ENCODE peak calls at places on chromosomes 7 and 10, in nine cellular contexts. U, Q, C, O, J, R, V, X and T are unnamed samples.

GRCh38 chr7:130384371-130384801 is 4.1 kb downstream of the CPA1 start:
- DNase-seq in R (no peak), X (no peak), Q (no peak), V (peak), U (peak), J (no peak), C (no peak), O (no peak), T (no peak)

GRCh38 chr7:104973909-104974415 is 40.0 kb upstream of the KMT2E start:
- DNase-seq in J (no peak), X (no peak), C (no peak), U (no peak), Q (no peak), O (no peak), R (no peak), V (no peak), T (no peak)

GRCh38 chr10:19480296-19480695 is 335.9 kb upstream of the PLXDC2 start:
- DNase-seq in J (no peak), R (no peak), V (no peak), C (no peak), Q (no peak), U (no peak), X (no peak), O (no peak), T (no peak)

GRCh38 chr7:140631602-140632001 is 9.0 kb downstream of the DENND2A start:
- DNase-seq in U (no peak), O (no peak), V (no peak), Q (no peak), J (no peak), C (no peak), X (no peak), R (no peak), T (peak)

GRCh38 chr10:110978204-110978603 is 58.8 kb downstream of the SHOC2 start:
- DNase-seq in O (no peak), U (no peak), Q (no peak), V (no peak), R (no peak), X (no peak), C (no peak), J (no peak), T (no peak)

GRCh38 chr10:69457771-69458237 is 6.5 kb downstream of the TSPAN15 start:
- DNase-seq in O (no peak), R (no peak), V (no peak), U (no peak), X (no peak), J (no peak), Q (no peak), C (no peak), T (no peak)

GRCh38 chr10:8913720-8914119 is 859.2 kb downstream of the GATA3 start:
- DNase-seq in Q (no peak), J (no peak), O (no peak), V (no peak), C (no peak), X (peak), R (no peak), U (no peak), T (no peak)

GRCh38 chr7:134787720-134788119 is 8.3 kb downstream of the CALD1 start:
- DNase-seq in Q (no peak), C (no peak), O (no peak), U (no peak), R (no peak), V (no peak), X (no peak), J (no peak), T (no peak)

GRCh38 chr10:84308481-84309304 is 19.7 kb upstream of the CCSER2 start:
- DNase-seq in O (no peak), U (peak), C (no peak), X (peak), Q (peak), R (peak), V (peak), J (no peak), T (no peak)

GRCh38 chr7:132177708-132178392 is 398.4 kb downstream of the PLXNA4 start:
- DNase-seq in J (no peak), R (no peak), C (no peak), U (no peak), X (no peak), Q (no peak), V (no peak), O (no peak), T (no peak)

GRCh38 chr7:150340024-150340749 is 1.2 kb downstream of the RARRES2 start:
- DNase-seq in X (peak), C (no peak), V (peak), R (peak), J (no peak), Q (peak), O (no peak), U (peak), T (peak)

GRCh38 chr7:2738110-2738509 is 50.1 kb downstream of the AMZ1 start:
- DNase-seq in V (peak), J (no peak), O (no peak), X (no peak), R (peak), Q (peak), U (peak), C (no peak), T (peak)

GRCh38 chr10:71598673-71599072 is 120.9 kb downstream of the C10orf105 start:
- DNase-seq in R (peak), O (no peak), V (no peak), U (peak), C (peak), J (no peak), X (peak), Q (peak), T (peak)

GRCh38 chr7:15916666-15917388 is 230.3 kb upstream of the MEOX2 start:
- DNase-seq in V (no peak), U (no peak), R (no peak), J (no peak), X (no peak), Q (no peak), C (no peak), O (no peak), T (no peak)

GRCh38 chr7:94434031-94434430 is 39.3 kb downstream of the COL1A2 start:
- DNase-seq in J (no peak), R (no peak), V (no peak), Q (no peak), U (no peak), X (no peak), C (no peak), O (no peak), T (no peak)

GRCh38 chr10:99233000-99233679 is 2.5 kb downstream of the HPSE2 start:
- DNase-seq in C (no peak), Q (no peak), V (no peak), R (no peak), J (no peak), U (no peak), X (no peak), O (no peak), T (no peak)

GRCh38 chr10:116810895-116811294 is 38.4 kb upstream of the ENO4 start:
- DNase-seq in V (no peak), C (no peak), O (no peak), U (no peak), X (no peak), J (no peak), R (no peak), Q (no peak), T (no peak)

GRCh38 chr7:55177068-55177530 is 158.3 kb downstream of the EGFR start:
- DNase-seq in J (no peak), U (no peak), O (no peak), X (no peak), R (no peak), V (no peak), Q (no peak), C (no peak), T (no peak)

GRCh38 chr7:134873253-134873652 is 93.8 kb downstream of the CALD1 start:
- DNase-seq in R (no peak), X (no peak), O (no peak), C (no peak), V (no peak), Q (no peak), J (no peak), U (no peak), T (no peak)

GRCh38 chr10:48511855-48512191 is 93.0 kb downstream of the ARHGAP22 start:
- DNase-seq in C (no peak), V (peak), U (peak), R (peak), X (no peak), Q (no peak), J (no peak), O (no peak), T (no peak)

GRCh38 chr7:42606217-42606905 is 305.5 kb downstream of the C7orf25 start:
- DNase-seq in U (no peak), X (no peak), V (no peak), R (no peak), J (no peak), C (no peak), O (no peak), Q (no peak), T (no peak)

GRCh38 chr7:6564091-6564770 is 13.0 kb upstream of the GRID2IP start:
- DNase-seq in R (no peak), C (no peak), Q (no peak), V (no peak), X (no peak), J (no peak), U (no peak), O (no peak), T (no peak)

GRCh38 chr10:22648547-22648961 is 65.8 kb downstream of the PIP4K2A start:
- DNase-seq in V (no peak), C (no peak), Q (no peak), O (no peak), U (no peak), R (no peak), X (no peak), J (no peak), T (no peak)

GRCh38 chr7:93062599-93062998 is 55.2 kb downstream of the SAMD9 start:
- DNase-seq in V (no peak), Q (no peak), C (no peak), U (no peak), R (no peak), X (no peak), O (no peak), J (no peak), T (no peak)

GRCh38 chr10:87706731-87707130 is 47.1 kb downstream of the PAPSS2 start:
- DNase-seq in V (no peak), U (no peak), J (no peak), C (no peak), Q (no peak), O (no peak), R (no peak), X (no peak), T (no peak)

GRCh38 chr7:41763626-41764025 is 60.7 kb upstream of the INHBA start:
- DNase-seq in X (no peak), U (no peak), C (no peak), J (no peak), O (no peak), R (no peak), V (no peak), Q (no peak), T (no peak)

GRCh38 chr10:73625004-73625883 is 16.0 kb downstream of the MYOZ1 start:
- DNase-seq in R (no peak), J (no peak), Q (peak), U (peak), O (peak), C (no peak), X (peak), V (peak), T (no peak)

GRCh38 chr7:46152671-46153070 is 231.6 kb upstream of the IGFBP3 start:
- DNase-seq in V (no peak), X (no peak), J (no peak), O (no peak), U (no peak), C (no peak), Q (no peak), R (no peak), T (no peak)

GRCh38 chr7:156080046-156080445 is 267.8 kb upstream of the SHH start:
- DNase-seq in V (no peak), J (no peak), C (no peak), O (no peak), R (no peak), Q (no peak), X (no peak), U (no peak), T (no peak)

GRCh38 chr10:105148456-105148855 is 507.4 kb downstream of the SORCS3 start:
- DNase-seq in U (no peak), O (no peak), R (no peak), Q (no peak), X (no peak), C (no peak), J (no peak), V (no peak), T (no peak)

GRCh38 chr10:19819419-19820033 is 3.3 kb downstream of the PLXDC2 start:
- DNase-seq in V (peak), J (no peak), R (no peak), C (no peak), Q (peak), U (peak), O (peak), X (no peak), T (peak)

GRCh38 chr10:128440513-128441160 is 314.4 kb upstream of the MKI67 start:
- DNase-seq in U (no peak), Q (no peak), C (no peak), O (no peak), V (no peak), J (no peak), X (no peak), R (no peak), T (peak)

GRCh38 chr7:18393465-18394118 is 102.0 kb upstream of the HDAC9 start:
- DNase-seq in Q (no peak), O (no peak), C (no peak), X (no peak), R (no peak), V (no peak), J (no peak), U (no peak), T (no peak)

GRCh38 chr7:21941570-21942224 is 4.0 kb downstream of the CDCA7L start:
- DNase-seq in C (no peak), U (no peak), O (no peak), J (no peak), X (no peak), R (peak), V (peak), Q (no peak), T (no peak)

GRCh38 chr7:2717293-2717904 is 29.4 kb downstream of the AMZ1 start:
- DNase-seq in U (peak), J (no peak), X (no peak), O (no peak), C (no peak), R (peak), V (no peak), Q (peak), T (no peak)

GRCh38 chr7:77450613-77451012 is 34.5 kb upstream of the GSAP start:
- DNase-seq in O (no peak), C (no peak), X (no peak), R (no peak), Q (no peak), U (no peak), V (no peak), J (no peak), T (no peak)

GRCh38 chr7:77456711-77457110 is 40.6 kb upstream of the GSAP start:
- DNase-seq in O (no peak), U (no peak), C (no peak), V (no peak), J (no peak), R (no peak), Q (no peak), X (no peak), T (no peak)

GRCh38 chr7:77455334-77455733 is 39.2 kb upstream of the GSAP start:
- DNase-seq in U (peak), R (no peak), V (no peak), J (no peak), O (peak), Q (no peak), X (no peak), C (no peak), T (no peak)

GRCh38 chr7:77454802-77455201 is 38.7 kb upstream of the GSAP start:
- DNase-seq in C (no peak), V (no peak), X (no peak), Q (no peak), J (no peak), U (no peak), R (no peak), O (no peak), T (no peak)

GRCh38 chr7:77453531-77453930 is 37.4 kb upstream of the GSAP start:
- DNase-seq in U (no peak), J (no peak), C (no peak), R (no peak), O (no peak), X (no peak), V (no peak), Q (no peak), T (no peak)
- H3K4me3 ChIP-seq in U (no peak), J (no peak), C (no peak), R (no peak), O (no peak), X (no peak), V (no peak), Q (no peak), T (no peak)

GRCh38 chr10:4867520-4868356 is 41.7 kb downstream of the AKR1E2 start:
- DNase-seq in R (no peak), V (no peak), Q (no peak), J (no peak), U (no peak), O (no peak), X (no peak), C (no peak), T (no peak)
- TF ChIP-seq POLR2A in R (no peak), V (no peak), Q (no peak), J (no peak), U (no peak), O (no peak), X (no peak), C (no peak), T (no peak)

GRCh38 chr7:27115161-27116018 is 12.9 kb upstream of the HOXA2 start:
- DNase-seq in O (peak), V (no peak), X (no peak), R (no peak), U (no peak), Q (peak), C (peak), J (peak), T (no peak)
- H3K4me3 ChIP-seq in O (peak), V (no peak), X (peak), R (peak), U (no peak), Q (peak), C (peak), J (peak), T (no peak)

GRCh38 chr10:124641282-124642075 is 102.7 kb downstream of the FAM53B start:
- DNase-seq in X (no peak), R (no peak), C (no peak), V (peak), U (peak), J (no peak), Q (peak), O (no peak), T (no peak)

GRCh38 chr10:124639206-124639605 is 105.0 kb downstream of the FAM53B start:
- DNase-seq in C (no peak), O (no peak), V (no peak), X (no peak), U (no peak), R (no peak), J (no peak), Q (no peak), T (no peak)

GRCh38 chr10:124640538-124641231 is 103.5 kb downstream of the FAM53B start:
- DNase-seq in X (no peak), U (peak), J (no peak), Q (no peak), C (no peak), O (no peak), R (no peak), V (peak), T (no peak)

GRCh38 chr10:124640056-124640455 is 104.1 kb downstream of the FAM53B start:
- DNase-seq in V (no peak), J (no peak), O (no peak), Q (no peak), C (no peak), X (no peak), R (no peak), U (no peak), T (no peak)

DNA sequence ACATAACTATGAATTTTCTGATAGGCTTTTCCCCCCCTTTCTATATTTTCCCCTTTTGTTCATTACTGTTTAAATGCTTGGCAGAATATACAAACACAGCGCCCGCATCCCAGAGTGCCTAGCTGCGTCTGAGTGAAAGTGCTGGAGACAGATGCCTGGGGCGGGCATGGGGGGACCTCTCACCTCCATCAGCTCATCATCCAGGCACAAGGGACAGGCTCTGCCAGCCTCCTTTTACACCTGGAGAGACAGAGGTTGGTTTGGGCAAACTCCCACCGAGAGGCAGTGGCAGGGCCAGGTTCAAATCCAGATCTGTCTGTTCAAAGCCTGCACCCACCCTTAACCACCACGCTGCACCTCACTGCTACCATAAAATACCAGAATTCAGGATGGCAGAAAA is 104.5 kb downstream of the FAM53B start:
- DNase-seq in O (no peak), U (no peak), R (no peak), V (no peak), X (no peak), J (no peak), Q (no peak), C (no peak), T (no peak)
- TF ChIP-seq POLR2A in O (no peak), U (no peak), R (no peak), V (no peak), X (no peak), J (no peak), Q (no peak), C (no peak), T (no peak)

GRCh38 chr10:24206334-24206733 is 2.6 kb upstream of the KIAA1217 start:
- DNase-seq in J (no peak), O (no peak), R (no peak), U (no peak), Q (no peak), C (no peak), V (no peak), X (no peak), T (no peak)

GRCh38 chr10:24208661-24209420 is at the start of gene KIAA1217:
- DNase-seq in X (peak), Q (peak), O (no peak), U (peak), J (no peak), C (peak), R (peak), V (no peak), T (peak)

GRCh38 chr10:24207781-24208611 is 942 bp upstream of the KIAA1217 start:
- DNase-seq in R (peak), J (no peak), Q (peak), U (peak), V (no peak), O (no peak), X (no peak), C (peak), T (no peak)

GRCh38 chr10:24205846-24206245 is 3.1 kb upstream of the KIAA1217 start:
- DNase-seq in J (no peak), C (no peak), X (no peak), U (no peak), Q (no peak), R (no peak), O (no peak), V (no peak), T (no peak)

GRCh38 chr10:24206926-24207701 is 1.8 kb upstream of the KIAA1217 start:
- DNase-seq in U (no peak), X (no peak), C (no peak), O (no peak), R (no peak), V (no peak), J (no peak), Q (peak), T (no peak)
- H3K4me3 ChIP-seq in U (no peak), X (no peak), C (peak), O (no peak), R (no peak), V (no peak), J (no peak), Q (no peak), T (no peak)

GRCh38 chr7:100840470-100841100 is 11.9 kb upstream of the SLC12A9 start:
- DNase-seq in J (no peak), R (no peak), Q (no peak), V (no peak), C (no peak), O (no peak), X (no peak), U (no peak), T (no peak)

GRCh38 chr7:100839361-100839760 is 12.0 kb upstream of the EPHB4 start:
- DNase-seq in V (no peak), Q (no peak), X (no peak), J (no peak), U (no peak), C (no peak), O (no peak), R (no peak), T (no peak)

GRCh38 chr7:100835903-100836811 is 8.8 kb upstream of the EPHB4 start:
- DNase-seq in R (peak), J (no peak), O (no peak), U (no peak), X (no peak), C (peak), V (no peak), Q (peak), T (peak)

GRCh38 chr7:100836812-100837098 is 9.4 kb upstream of the EPHB4 start:
- DNase-seq in U (no peak), O (no peak), Q (no peak), X (no peak), R (no peak), V (no peak), J (no peak), C (no peak), T (no peak)

DNA sequence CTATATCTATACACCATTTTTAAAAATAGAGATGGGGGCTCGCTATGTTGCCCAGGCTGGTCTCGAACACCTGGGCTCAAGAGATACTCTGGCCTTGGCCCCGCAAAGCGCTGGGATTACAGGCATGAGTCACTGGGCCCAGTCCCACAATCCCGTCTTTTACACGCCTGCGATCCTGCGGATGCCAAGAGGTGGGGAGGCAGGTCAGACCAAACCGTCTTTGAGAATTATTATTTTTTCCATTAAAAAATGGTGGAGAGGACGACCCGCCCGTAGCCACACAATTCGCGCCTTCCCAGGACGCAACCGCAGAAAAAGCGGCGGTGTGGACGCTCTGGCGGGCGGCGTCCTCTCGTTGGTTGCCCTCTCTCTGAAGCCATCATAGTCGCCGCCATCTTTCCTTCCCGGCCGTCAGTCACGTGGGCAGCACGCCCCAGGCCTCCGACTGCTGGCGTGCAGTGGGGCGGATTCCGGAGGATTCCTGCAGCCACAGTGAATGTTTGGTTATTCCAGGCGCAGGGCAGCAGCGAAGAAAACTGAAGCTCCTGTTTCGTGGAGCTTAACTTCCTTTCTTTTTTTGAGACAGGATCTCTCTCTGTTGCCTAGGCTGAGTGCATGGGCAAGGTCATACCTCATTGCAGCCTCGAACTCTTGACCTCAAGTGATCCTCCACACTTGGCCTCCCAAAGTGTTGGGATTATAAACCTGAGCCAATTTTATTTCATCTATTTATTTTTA is 9.9 kb upstream of the EPHB4 start:
- DNase-seq in V (no peak), R (peak), U (peak), Q (peak), X (peak), C (peak), J (peak), O (peak), T (peak)
- TF ChIP-seq POLR2A in V (no peak), R (no peak), U (peak), Q (peak), X (peak), C (no peak), J (peak), O (peak), T (no peak)